ENCODE peak calls at places on chromosome 17, in ten cellular contexts. One of them, this sample, is unnamed. For H3K36me3, the result is how much of the 10 kb centered on the place peaks cover.

GRCh38 chr17:82815354-82815753 is 24.5 kb downstream of the ZNF750 start:
- DNase-seq in left ventricle myocardium inferior: no peak
- DNase-seq in SK-N-SH: no peak
- DNase-seq in esophagus muscularis mucosa: no peak
- DNase-seq in heart left ventricle: peak
- DNase-seq in Peyer's patch: no peak
- DNase-seq in GM23338: no peak
- DNase-seq in ovary: no peak
- DNase-seq in osteoblast: no peak
- DNase-seq in esophagus squamous epithelium: no peak
- DNase-seq in this sample: no peak

GRCh38 chr17:43468746-43469544 is 14.8 kb upstream of the DHX8 start:
- DNase-seq in left ventricle myocardium inferior: no peak
- DNase-seq in SK-N-SH: no peak
- DNase-seq in esophagus muscularis mucosa: no peak
- DNase-seq in heart left ventricle: no peak
- DNase-seq in Peyer's patch: no peak
- DNase-seq in GM23338: no peak
- DNase-seq in ovary: no peak
- DNase-seq in osteoblast: peak
- DNase-seq in esophagus squamous epithelium: no peak
- DNase-seq in this sample: peak

GRCh38 chr17:50062323-50063243 is 6.7 kb downstream of the ITGA3 start:
- DNase-seq in left ventricle myocardium inferior: peak
- DNase-seq in SK-N-SH: peak
- DNase-seq in esophagus muscularis mucosa: no peak
- DNase-seq in heart left ventricle: peak
- DNase-seq in Peyer's patch: peak
- DNase-seq in GM23338: no peak
- DNase-seq in ovary: peak
- DNase-seq in osteoblast: peak
- DNase-seq in esophagus squamous epithelium: no peak
- DNase-seq in this sample: no peak

GRCh38 chr17:79388556-79389295 is 222.1 kb downstream of the RBFOX3 start:
- DNase-seq in left ventricle myocardium inferior: peak
- DNase-seq in SK-N-SH: peak
- DNase-seq in esophagus muscularis mucosa: no peak
- DNase-seq in heart left ventricle: no peak
- DNase-seq in Peyer's patch: peak
- DNase-seq in GM23338: peak
- DNase-seq in ovary: no peak
- DNase-seq in osteoblast: peak
- DNase-seq in esophagus squamous epithelium: no peak
- DNase-seq in this sample: peak

GRCh38 chr17:70613681-70614080 is 444.3 kb downstream of the KCNJ2 start:
- DNase-seq in left ventricle myocardium inferior: no peak
- DNase-seq in SK-N-SH: no peak
- DNase-seq in esophagus muscularis mucosa: no peak
- DNase-seq in heart left ventricle: no peak
- DNase-seq in Peyer's patch: no peak
- DNase-seq in GM23338: no peak
- DNase-seq in ovary: no peak
- DNase-seq in osteoblast: no peak
- DNase-seq in esophagus squamous epithelium: no peak
- DNase-seq in this sample: no peak

GRCh38 chr17:43309505-43310329 is 75.9 kb upstream of the RNU2-1 start:
- DNase-seq in left ventricle myocardium inferior: no peak
- DNase-seq in SK-N-SH: no peak
- DNase-seq in esophagus muscularis mucosa: no peak
- DNase-seq in heart left ventricle: no peak
- DNase-seq in Peyer's patch: no peak
- DNase-seq in GM23338: no peak
- DNase-seq in ovary: no peak
- DNase-seq in osteoblast: no peak
- DNase-seq in esophagus squamous epithelium: no peak
- DNase-seq in this sample: no peak

GRCh38 chr17:43591750-43592562 is 45.8 kb upstream of the ETV4 start:
- DNase-seq in left ventricle myocardium inferior: peak
- DNase-seq in SK-N-SH: peak
- DNase-seq in esophagus muscularis mucosa: peak
- DNase-seq in heart left ventricle: peak
- DNase-seq in Peyer's patch: no peak
- DNase-seq in GM23338: no peak
- DNase-seq in ovary: peak
- DNase-seq in osteoblast: peak
- DNase-seq in esophagus squamous epithelium: no peak
- DNase-seq in this sample: no peak

GRCh38 chr17:50638851-50639767 is 4.4 kb downstream of the ABCC3 start:
- DNase-seq in left ventricle myocardium inferior: peak
- DNase-seq in SK-N-SH: peak
- DNase-seq in esophagus muscularis mucosa: no peak
- DNase-seq in heart left ventricle: peak
- DNase-seq in Peyer's patch: peak
- DNase-seq in GM23338: no peak
- DNase-seq in ovary: peak
- DNase-seq in osteoblast: peak
- DNase-seq in esophagus squamous epithelium: peak
- DNase-seq in this sample: no peak

DNA sequence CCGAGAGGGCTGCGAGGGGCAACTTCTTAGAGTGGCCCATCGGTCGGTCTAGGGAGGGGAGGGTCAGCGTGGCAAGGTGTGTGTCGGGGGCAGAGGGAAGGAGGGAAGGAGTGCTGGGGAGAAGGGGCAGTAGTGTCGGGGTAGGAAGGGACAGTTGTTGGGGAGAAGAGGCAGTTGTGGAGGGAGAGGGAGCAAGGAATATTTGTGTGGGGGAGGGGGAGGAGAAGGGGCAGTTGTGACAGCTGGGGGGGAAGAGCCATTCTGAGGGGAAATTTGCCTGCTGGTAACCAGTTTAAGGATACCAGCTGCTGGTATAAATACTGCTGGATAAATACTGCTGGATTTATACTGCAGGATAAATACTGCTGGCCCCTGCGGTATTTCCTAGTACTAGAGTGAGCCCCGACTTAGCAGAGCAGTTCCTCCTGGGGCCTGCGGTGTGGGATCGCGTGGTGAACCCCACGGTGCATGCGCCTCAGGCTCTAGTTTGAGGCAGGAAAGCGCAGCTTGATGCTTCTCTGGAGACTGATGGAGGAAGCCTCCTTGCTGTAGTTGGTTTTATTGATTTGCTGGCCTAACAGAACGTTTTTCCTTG is 309 bp downstream of the DNAH2 start:
- DNase-seq in left ventricle myocardium inferior: no peak
- DNase-seq in SK-N-SH: no peak
- DNase-seq in esophagus muscularis mucosa: no peak
- DNase-seq in heart left ventricle: no peak
- DNase-seq in Peyer's patch: no peak
- DNase-seq in GM23338: peak
- DNase-seq in ovary: no peak
- DNase-seq in osteoblast: peak
- DNase-seq in esophagus squamous epithelium: no peak
- DNase-seq in this sample: no peak
- H3K36me3 ChIP-seq in left ventricle myocardium inferior: under half
- H3K36me3 ChIP-seq in SK-N-SH: under half
- H3K36me3 ChIP-seq in esophagus muscularis mucosa: under half
- H3K36me3 ChIP-seq in heart left ventricle: under half
- H3K36me3 ChIP-seq in Peyer's patch: under half
- H3K36me3 ChIP-seq in GM23338: under half
- H3K36me3 ChIP-seq in ovary: under half
- H3K36me3 ChIP-seq in osteoblast: under half
- H3K36me3 ChIP-seq in esophagus squamous epithelium: under half
- H3K36me3 ChIP-seq in this sample: under half

GRCh38 chr17:76011951-76012350 is 11.3 kb downstream of the CDK3 start:
- DNase-seq in left ventricle myocardium inferior: no peak
- DNase-seq in SK-N-SH: no peak
- DNase-seq in esophagus muscularis mucosa: no peak
- DNase-seq in heart left ventricle: no peak
- DNase-seq in Peyer's patch: no peak
- DNase-seq in GM23338: no peak
- DNase-seq in ovary: no peak
- DNase-seq in osteoblast: peak
- DNase-seq in esophagus squamous epithelium: no peak
- DNase-seq in this sample: no peak
- TF ChIP-seq CTCF in left ventricle myocardium inferior: no peak
- TF ChIP-seq CTCF in SK-N-SH: no peak
- TF ChIP-seq CTCF in esophagus muscularis mucosa: no peak
- TF ChIP-seq CTCF in heart left ventricle: no peak
- TF ChIP-seq CTCF in Peyer's patch: no peak
- TF ChIP-seq CTCF in GM23338: no peak
- TF ChIP-seq CTCF in ovary: no peak
- TF ChIP-seq CTCF in osteoblast: no peak
- TF ChIP-seq CTCF in esophagus squamous epithelium: no peak
- TF ChIP-seq CTCF in this sample: no peak

GRCh38 chr17:28553000-28553505 is 629 bp upstream of the UNC119 start:
- DNase-seq in left ventricle myocardium inferior: no peak
- DNase-seq in SK-N-SH: no peak
- DNase-seq in esophagus muscularis mucosa: no peak
- DNase-seq in heart left ventricle: no peak
- DNase-seq in Peyer's patch: no peak
- DNase-seq in GM23338: no peak
- DNase-seq in ovary: no peak
- DNase-seq in osteoblast: no peak
- DNase-seq in esophagus squamous epithelium: no peak
- DNase-seq in this sample: no peak

GRCh38 chr17:28551421-28552186 is 820 bp downstream of the UNC119 start:
- DNase-seq in left ventricle myocardium inferior: no peak
- DNase-seq in SK-N-SH: no peak
- DNase-seq in esophagus muscularis mucosa: no peak
- DNase-seq in heart left ventricle: peak
- DNase-seq in Peyer's patch: peak
- DNase-seq in GM23338: no peak
- DNase-seq in ovary: no peak
- DNase-seq in osteoblast: peak
- DNase-seq in esophagus squamous epithelium: no peak
- DNase-seq in this sample: no peak

GRCh38 chr17:28550858-28551257 is 1.6 kb downstream of the UNC119 start:
- DNase-seq in left ventricle myocardium inferior: no peak
- DNase-seq in SK-N-SH: no peak
- DNase-seq in esophagus muscularis mucosa: no peak
- DNase-seq in heart left ventricle: peak
- DNase-seq in Peyer's patch: peak
- DNase-seq in GM23338: no peak
- DNase-seq in ovary: no peak
- DNase-seq in osteoblast: no peak
- DNase-seq in esophagus squamous epithelium: no peak
- DNase-seq in this sample: no peak

GRCh38 chr17:28554565-28554964 is 2.1 kb upstream of the UNC119 start:
- DNase-seq in left ventricle myocardium inferior: no peak
- DNase-seq in SK-N-SH: no peak
- DNase-seq in esophagus muscularis mucosa: no peak
- DNase-seq in heart left ventricle: peak
- DNase-seq in Peyer's patch: no peak
- DNase-seq in GM23338: no peak
- DNase-seq in ovary: no peak
- DNase-seq in osteoblast: no peak
- DNase-seq in esophagus squamous epithelium: no peak
- DNase-seq in this sample: peak

GRCh38 chr17:28552201-28552999 is at the start of gene UNC119:
- DNase-seq in left ventricle myocardium inferior: peak
- DNase-seq in SK-N-SH: peak
- DNase-seq in esophagus muscularis mucosa: no peak
- DNase-seq in heart left ventricle: peak
- DNase-seq in Peyer's patch: peak
- DNase-seq in GM23338: peak
- DNase-seq in ovary: peak
- DNase-seq in osteoblast: peak
- DNase-seq in esophagus squamous epithelium: no peak
- DNase-seq in this sample: peak
- H3K27ac ChIP-seq in left ventricle myocardium inferior: peak
- H3K27ac ChIP-seq in SK-N-SH: peak
- H3K27ac ChIP-seq in esophagus muscularis mucosa: peak
- H3K27ac ChIP-seq in heart left ventricle: peak
- H3K27ac ChIP-seq in Peyer's patch: peak
- H3K27ac ChIP-seq in GM23338: no peak
- H3K27ac ChIP-seq in ovary: no peak
- H3K27ac ChIP-seq in osteoblast: no peak
- H3K27ac ChIP-seq in esophagus squamous epithelium: peak
- H3K27ac ChIP-seq in this sample: peak

GRCh38 chr17:57677858-57678257 is 67.2 kb downstream of the CCDC182 start:
- DNase-seq in left ventricle myocardium inferior: no peak
- DNase-seq in SK-N-SH: no peak
- DNase-seq in esophagus muscularis mucosa: peak
- DNase-seq in heart left ventricle: no peak
- DNase-seq in Peyer's patch: no peak
- DNase-seq in GM23338: no peak
- DNase-seq in ovary: no peak
- DNase-seq in osteoblast: no peak
- DNase-seq in esophagus squamous epithelium: no peak
- DNase-seq in this sample: no peak
- H3K36me3 ChIP-seq in left ventricle myocardium inferior: under half
- H3K36me3 ChIP-seq in SK-N-SH: under half
- H3K36me3 ChIP-seq in esophagus muscularis mucosa: under half
- H3K36me3 ChIP-seq in heart left ventricle: under half
- H3K36me3 ChIP-seq in Peyer's patch: under half
- H3K36me3 ChIP-seq in GM23338: under half
- H3K36me3 ChIP-seq in ovary: under half
- H3K36me3 ChIP-seq in osteoblast: under half
- H3K36me3 ChIP-seq in esophagus squamous epithelium: under half
- H3K36me3 ChIP-seq in this sample: under half

GRCh38 chr17:75498726-75499213 is 16.6 kb downstream of the CASKIN2 start:
- DNase-seq in left ventricle myocardium inferior: no peak
- DNase-seq in SK-N-SH: peak
- DNase-seq in esophagus muscularis mucosa: no peak
- DNase-seq in heart left ventricle: peak
- DNase-seq in Peyer's patch: no peak
- DNase-seq in GM23338: peak
- DNase-seq in ovary: no peak
- DNase-seq in osteoblast: no peak
- DNase-seq in esophagus squamous epithelium: no peak
- DNase-seq in this sample: peak
- TF ChIP-seq CTCF in left ventricle myocardium inferior: no peak
- TF ChIP-seq CTCF in SK-N-SH: no peak
- TF ChIP-seq CTCF in esophagus muscularis mucosa: no peak
- TF ChIP-seq CTCF in heart left ventricle: no peak
- TF ChIP-seq CTCF in Peyer's patch: no peak
- TF ChIP-seq CTCF in GM23338: peak
- TF ChIP-seq CTCF in ovary: no peak
- TF ChIP-seq CTCF in osteoblast: no peak
- TF ChIP-seq CTCF in esophagus squamous epithelium: no peak
- TF ChIP-seq CTCF in this sample: peak

DNA sequence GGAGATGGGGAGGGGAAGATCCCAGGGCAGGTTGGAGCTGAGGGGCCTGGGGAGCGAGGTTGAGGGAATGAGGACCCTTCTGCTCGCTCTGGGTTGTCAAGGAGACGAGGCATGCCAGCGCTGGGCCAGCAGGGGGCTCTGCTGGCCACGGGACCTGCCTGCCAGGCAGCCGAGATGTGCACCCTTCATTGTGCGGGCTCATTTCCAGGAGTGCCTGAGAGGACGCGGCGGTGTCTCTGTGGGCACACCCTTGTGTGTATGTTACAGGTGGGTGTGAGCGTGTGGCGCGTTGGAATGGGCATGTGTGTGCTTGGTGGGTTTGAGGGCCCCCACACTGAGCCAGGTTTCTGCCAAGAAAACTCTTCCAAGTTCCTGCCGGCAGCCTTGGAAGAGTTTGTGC is 15.9 kb downstream of the ARHGAP23 start:
- DNase-seq in left ventricle myocardium inferior: peak
- DNase-seq in SK-N-SH: peak
- DNase-seq in esophagus muscularis mucosa: no peak
- DNase-seq in heart left ventricle: peak
- DNase-seq in Peyer's patch: peak
- DNase-seq in GM23338: peak
- DNase-seq in ovary: peak
- DNase-seq in osteoblast: peak
- DNase-seq in esophagus squamous epithelium: no peak
- DNase-seq in this sample: peak
- H3K27ac ChIP-seq in left ventricle myocardium inferior: peak
- H3K27ac ChIP-seq in SK-N-SH: no peak
- H3K27ac ChIP-seq in esophagus muscularis mucosa: peak
- H3K27ac ChIP-seq in heart left ventricle: peak
- H3K27ac ChIP-seq in Peyer's patch: no peak
- H3K27ac ChIP-seq in GM23338: no peak
- H3K27ac ChIP-seq in ovary: no peak
- H3K27ac ChIP-seq in osteoblast: peak
- H3K27ac ChIP-seq in esophagus squamous epithelium: no peak
- H3K27ac ChIP-seq in this sample: no peak